ENCODE peak calls at places on chromosome 3, in six cellular contexts. X is stimulated activated CD4-positive, alpha-beta T cell treated with anti-CD3 and anti-CD28 coated beads, Interleukin-4, amount 100 ng/mL, for 48 hours; F is HFFc6; P is NAMALWA; J is NCI-H460; S is mesenchymal stem cell. M is an unnamed sample.

GRCh38 chr3:53807117-53807521 is 39.1 kb downstream of the CHDH start:
- DNase-seq in S (no peak), F (no peak), J (no peak), P (no peak), X (no peak), M (no peak)

GRCh38 chr3:151379083-151379734 is 5.3 kb downstream of the P2RY12 start:
- DNase-seq in J (peak), F (no peak), P (peak), X (no peak), S (peak), M (peak)

GRCh38 chr3:107283948-107284347 is 93.3 kb upstream of the CCDC54 start:
- DNase-seq in J (no peak), S (no peak), P (no peak), X (no peak), F (no peak), M (no peak)

GRCh38 chr3:100463002-100463401 is 29.4 kb upstream of the TMEM45A start:
- DNase-seq in J (peak), P (peak), S (peak), F (peak), X (no peak), M (peak)

GRCh38 chr3:118196183-118196582 is 838.5 kb downstream of the IGSF11 start:
- DNase-seq in S (no peak), P (no peak), F (no peak), X (no peak), J (no peak), M (no peak)

GRCh38 chr3:52355526-52355925 is 39.4 kb downstream of the DNAH1 start:
- DNase-seq in S (no peak), J (no peak), P (no peak), X (no peak), F (no peak), M (no peak)

GRCh38 chr3:141830508-141830907 is 45.9 kb upstream of the ATP1B3 start:
- DNase-seq in J (no peak), X (no peak), S (no peak), P (no peak), F (no peak), M (no peak)

GRCh38 chr3:187975571-187976360 is 178.2 kb upstream of the LPP start:
- DNase-seq in J (no peak), X (no peak), F (no peak), S (no peak), P (peak), M (no peak)

GRCh38 chr3:191628561-191628960 is 167.6 kb downstream of the PYDC2 start:
- DNase-seq in S (no peak), P (no peak), J (no peak), X (no peak), F (no peak), M (no peak)

GRCh38 chr3:170421147-170421641 is 2.5 kb downstream of the CLDN11 start:
- DNase-seq in S (peak), F (no peak), X (no peak), P (no peak), J (no peak), M (no peak)

GRCh38 chr3:150739877-150740645 is 22.9 kb downstream of the SIAH2 start:
- DNase-seq in P (no peak), F (no peak), S (no peak), J (no peak), X (no peak), M (no peak)

GRCh38 chr3:45567730-45568172 is 26.8 kb upstream of the LIMD1 start:
- DNase-seq in S (no peak), P (peak), F (no peak), J (no peak), X (peak), M (no peak)

GRCh38 chr3:41600616-41601015 is 361.3 kb downstream of the ULK4 start:
- DNase-seq in P (no peak), F (no peak), J (no peak), S (no peak), X (no peak), M (no peak)

GRCh38 chr3:4228295-4228694 is 74.9 kb upstream of the SETMAR start:
- DNase-seq in F (no peak), X (no peak), P (no peak), S (no peak), J (no peak), M (no peak)

M was measured in COLO829.